ENCODE peak calls at places on chromosome 7, in eight cellular contexts. One of them, this sample, is unnamed.

GRCh38 chr7:121288894-121289293 is 39.9 kb upstream of the WNT16 start:
- DNase-seq in mesendoderm: no peak
- DNase-seq in CD4-positive, alpha-beta memory T cell: no peak
- DNase-seq in thoracic aorta: no peak
- DNase-seq in RWPE1: no peak
- DNase-seq in SK-N-SH: no peak
- DNase-seq in IMR-90: peak; percentile 80
- DNase-seq in Peyer's patch: no peak
- DNase-seq in this sample: no peak

GRCh38 chr7:80313067-80313626 is 178.5 kb downstream of the GNAI1 start:
- DNase-seq in mesendoderm: peak; percentile 88
- DNase-seq in CD4-positive, alpha-beta memory T cell: no peak
- DNase-seq in thoracic aorta: no peak
- DNase-seq in RWPE1: no peak
- DNase-seq in SK-N-SH: no peak
- DNase-seq in IMR-90: no peak
- DNase-seq in Peyer's patch: no peak
- DNase-seq in this sample: no peak

GRCh38 chr7:133912916-133913697 is 214.0 kb upstream of the LRGUK start:
- DNase-seq in mesendoderm: peak; percentile 4
- DNase-seq in CD4-positive, alpha-beta memory T cell: no peak
- DNase-seq in thoracic aorta: no peak
- DNase-seq in RWPE1: peak; percentile 67
- DNase-seq in SK-N-SH: no peak
- DNase-seq in IMR-90: peak; percentile 53
- DNase-seq in Peyer's patch: no peak
- DNase-seq in this sample: peak; percentile 15

GRCh38 chr7:34190299-34190698 is 285.0 kb downstream of the BMPER start:
- DNase-seq in mesendoderm: no peak
- DNase-seq in CD4-positive, alpha-beta memory T cell: no peak
- DNase-seq in thoracic aorta: no peak
- DNase-seq in RWPE1: no peak
- DNase-seq in SK-N-SH: no peak
- DNase-seq in IMR-90: no peak
- DNase-seq in Peyer's patch: no peak
- DNase-seq in this sample: no peak

GRCh38 chr7:157010588-157011332 is at the start of gene MNX1:
- DNase-seq in mesendoderm: peak; percentile 89
- DNase-seq in CD4-positive, alpha-beta memory T cell: no peak
- DNase-seq in thoracic aorta: no peak
- DNase-seq in RWPE1: peak; percentile 81
- DNase-seq in SK-N-SH: peak; percentile 71
- DNase-seq in IMR-90: no peak
- DNase-seq in Peyer's patch: peak; percentile 88
- DNase-seq in this sample: peak; percentile 72

GRCh38 chr7:57412618-57413017 is 37.4 kb upstream of the ZNF716 start:
- DNase-seq in mesendoderm: no peak
- DNase-seq in CD4-positive, alpha-beta memory T cell: no peak
- DNase-seq in thoracic aorta: no peak
- DNase-seq in RWPE1: no peak
- DNase-seq in SK-N-SH: no peak
- DNase-seq in IMR-90: no peak
- DNase-seq in Peyer's patch: no peak
- DNase-seq in this sample: no peak

GRCh38 chr7:2260820-2261219 is 18.8 kb downstream of the NUDT1 start:
- DNase-seq in mesendoderm: no peak
- DNase-seq in CD4-positive, alpha-beta memory T cell: no peak
- DNase-seq in thoracic aorta: no peak
- DNase-seq in RWPE1: peak; percentile 94
- DNase-seq in SK-N-SH: peak; percentile 90
- DNase-seq in IMR-90: peak; percentile 25
- DNase-seq in Peyer's patch: no peak
- DNase-seq in this sample: peak; percentile 28

GRCh38 chr7:87206361-87206760 is 13.2 kb downstream of the TMEM243 start:
- DNase-seq in mesendoderm: no peak
- DNase-seq in CD4-positive, alpha-beta memory T cell: no peak
- DNase-seq in thoracic aorta: no peak
- DNase-seq in RWPE1: no peak
- DNase-seq in SK-N-SH: no peak
- DNase-seq in IMR-90: peak; percentile 26
- DNase-seq in Peyer's patch: no peak
- DNase-seq in this sample: no peak

GRCh38 chr7:20217193-20217948 is at the start of gene MACC1:
- DNase-seq in mesendoderm: peak; percentile 89
- DNase-seq in CD4-positive, alpha-beta memory T cell: no peak
- DNase-seq in thoracic aorta: no peak
- DNase-seq in RWPE1: peak; percentile 73
- DNase-seq in SK-N-SH: no peak
- DNase-seq in IMR-90: no peak
- DNase-seq in Peyer's patch: peak; percentile 93
- DNase-seq in this sample: no peak

GRCh38 chr7:44273681-44274622 is 51.4 kb downstream of the CAMK2B start:
- DNase-seq in mesendoderm: no peak
- DNase-seq in CD4-positive, alpha-beta memory T cell: no peak
- DNase-seq in thoracic aorta: no peak
- DNase-seq in RWPE1: no peak
- DNase-seq in SK-N-SH: no peak
- DNase-seq in IMR-90: no peak
- DNase-seq in Peyer's patch: no peak
- DNase-seq in this sample: no peak

GRCh38 chr7:95302976-95303375 is 21.4 kb downstream of the PON1 start:
- DNase-seq in mesendoderm: no peak
- DNase-seq in CD4-positive, alpha-beta memory T cell: no peak
- DNase-seq in thoracic aorta: no peak
- DNase-seq in RWPE1: no peak
- DNase-seq in SK-N-SH: no peak
- DNase-seq in IMR-90: no peak
- DNase-seq in Peyer's patch: no peak
- DNase-seq in this sample: no peak

GRCh38 chr7:117270371-117270770 is 52.5 kb downstream of the WNT2 start:
- DNase-seq in mesendoderm: no peak
- DNase-seq in CD4-positive, alpha-beta memory T cell: no peak
- DNase-seq in thoracic aorta: no peak
- DNase-seq in RWPE1: no peak
- DNase-seq in SK-N-SH: no peak
- DNase-seq in IMR-90: peak; percentile 74
- DNase-seq in Peyer's patch: no peak
- DNase-seq in this sample: no peak

GRCh38 chr7:45969940-45970339 is 48.9 kb upstream of the IGFBP3 start:
- DNase-seq in mesendoderm: no peak
- DNase-seq in CD4-positive, alpha-beta memory T cell: no peak
- DNase-seq in thoracic aorta: no peak
- DNase-seq in RWPE1: no peak
- DNase-seq in SK-N-SH: no peak
- DNase-seq in IMR-90: no peak
- DNase-seq in Peyer's patch: no peak
- DNase-seq in this sample: no peak

GRCh38 chr7:147380926-147381325 is 1209.6 kb upstream of the C7orf33 start:
- DNase-seq in mesendoderm: no peak
- DNase-seq in CD4-positive, alpha-beta memory T cell: no peak
- DNase-seq in thoracic aorta: no peak
- DNase-seq in RWPE1: no peak
- DNase-seq in SK-N-SH: no peak
- DNase-seq in IMR-90: no peak
- DNase-seq in Peyer's patch: no peak
- DNase-seq in this sample: no peak

GRCh38 chr7:130941322-130942210 is 207.6 kb upstream of the KLF14 start:
- DNase-seq in mesendoderm: no peak
- DNase-seq in CD4-positive, alpha-beta memory T cell: peak; percentile 73
- DNase-seq in thoracic aorta: no peak
- DNase-seq in RWPE1: no peak
- DNase-seq in SK-N-SH: no peak
- DNase-seq in IMR-90: peak; percentile 84
- DNase-seq in Peyer's patch: peak; percentile 84
- DNase-seq in this sample: peak; percentile 76

GRCh38 chr7:156121434-156121833 is 309.2 kb upstream of the SHH start:
- DNase-seq in mesendoderm: no peak
- DNase-seq in CD4-positive, alpha-beta memory T cell: no peak
- DNase-seq in thoracic aorta: no peak
- DNase-seq in RWPE1: no peak
- DNase-seq in SK-N-SH: no peak
- DNase-seq in IMR-90: no peak
- DNase-seq in Peyer's patch: no peak
- DNase-seq in this sample: no peak

GRCh38 chr7:100017300-100017699 is 1.9 kb downstream of the ZKSCAN1 start:
- DNase-seq in mesendoderm: no peak
- DNase-seq in CD4-positive, alpha-beta memory T cell: no peak
- DNase-seq in thoracic aorta: no peak
- DNase-seq in RWPE1: no peak
- DNase-seq in SK-N-SH: no peak
- DNase-seq in IMR-90: no peak
- DNase-seq in Peyer's patch: peak; percentile 49
- DNase-seq in this sample: no peak

GRCh38 chr7:44183386-44183785 is 5.9 kb downstream of the GCK start:
- DNase-seq in mesendoderm: no peak
- DNase-seq in CD4-positive, alpha-beta memory T cell: no peak
- DNase-seq in thoracic aorta: no peak
- DNase-seq in RWPE1: no peak
- DNase-seq in SK-N-SH: no peak
- DNase-seq in IMR-90: no peak
- DNase-seq in Peyer's patch: no peak
- DNase-seq in this sample: no peak

GRCh38 chr7:3430588-3430987 is 129.5 kb downstream of the SDK1 start:
- DNase-seq in mesendoderm: peak; percentile 95
- DNase-seq in CD4-positive, alpha-beta memory T cell: no peak
- DNase-seq in thoracic aorta: no peak
- DNase-seq in RWPE1: peak; percentile 48
- DNase-seq in SK-N-SH: no peak
- DNase-seq in IMR-90: no peak
- DNase-seq in Peyer's patch: no peak
- DNase-seq in this sample: no peak

GRCh38 chr7:35695628-35695888 is 623 bp upstream of the HERPUD2 start:
- DNase-seq in mesendoderm: no peak
- DNase-seq in CD4-positive, alpha-beta memory T cell: peak; percentile 56
- DNase-seq in thoracic aorta: no peak
- DNase-seq in RWPE1: no peak
- DNase-seq in SK-N-SH: peak; percentile 40
- DNase-seq in IMR-90: no peak
- DNase-seq in Peyer's patch: no peak
- DNase-seq in this sample: no peak

GRCh38 chr7:154649015-154649414 is 353.9 kb downstream of the PAXIP1 start:
- DNase-seq in mesendoderm: no peak
- DNase-seq in CD4-positive, alpha-beta memory T cell: no peak
- DNase-seq in thoracic aorta: no peak
- DNase-seq in RWPE1: no peak
- DNase-seq in SK-N-SH: no peak
- DNase-seq in IMR-90: no peak
- DNase-seq in Peyer's patch: no peak
- DNase-seq in this sample: no peak

GRCh38 chr7:100884741-100885439 is 4.6 kb downstream of the UFSP1 start:
- DNase-seq in mesendoderm: no peak
- DNase-seq in CD4-positive, alpha-beta memory T cell: peak; percentile 80
- DNase-seq in thoracic aorta: no peak
- DNase-seq in RWPE1: no peak
- DNase-seq in SK-N-SH: peak; percentile 30
- DNase-seq in IMR-90: no peak
- DNase-seq in Peyer's patch: peak; percentile 68
- DNase-seq in this sample: no peak

GRCh38 chr7:2299131-2299829 is 15.0 kb downstream of the SNX8 start:
- DNase-seq in mesendoderm: no peak
- DNase-seq in CD4-positive, alpha-beta memory T cell: no peak
- DNase-seq in thoracic aorta: peak; percentile 9
- DNase-seq in RWPE1: no peak
- DNase-seq in SK-N-SH: no peak
- DNase-seq in IMR-90: peak; percentile 88
- DNase-seq in Peyer's patch: peak; percentile 66
- DNase-seq in this sample: no peak

GRCh38 chr7:8441106-8441590 is 7.7 kb downstream of the NXPH1 start:
- DNase-seq in mesendoderm: peak; percentile 33
- DNase-seq in CD4-positive, alpha-beta memory T cell: no peak
- DNase-seq in thoracic aorta: no peak
- DNase-seq in RWPE1: no peak
- DNase-seq in SK-N-SH: no peak
- DNase-seq in IMR-90: no peak
- DNase-seq in Peyer's patch: no peak
- DNase-seq in this sample: peak; percentile 25

GRCh38 chr7:104127204-104127603 is 80.6 kb downstream of the ORC5 start:
- DNase-seq in mesendoderm: no peak
- DNase-seq in CD4-positive, alpha-beta memory T cell: no peak
- DNase-seq in thoracic aorta: no peak
- DNase-seq in RWPE1: no peak
- DNase-seq in SK-N-SH: no peak
- DNase-seq in IMR-90: no peak
- DNase-seq in Peyer's patch: no peak
- DNase-seq in this sample: no peak
- H3K27ac ChIP-seq in mesendoderm: no peak overlapping the region
- H3K27ac ChIP-seq in CD4-positive, alpha-beta memory T cell: no peak overlapping the region
- H3K27ac ChIP-seq in thoracic aorta: no peak overlapping the region
- H3K27ac ChIP-seq in RWPE1: no peak overlapping the region
- H3K27ac ChIP-seq in SK-N-SH: no peak overlapping the region
- H3K27ac ChIP-seq in IMR-90: no peak overlapping the region
- H3K27ac ChIP-seq in Peyer's patch: no peak overlapping the region
- H3K27ac ChIP-seq in this sample: no peak overlapping the region

GRCh38 chr7:76231583-76231982 is 29.9 kb downstream of the SRRM3 start:
- DNase-seq in mesendoderm: peak; percentile 27
- DNase-seq in CD4-positive, alpha-beta memory T cell: no peak
- DNase-seq in thoracic aorta: no peak
- DNase-seq in RWPE1: no peak
- DNase-seq in SK-N-SH: no peak
- DNase-seq in IMR-90: no peak
- DNase-seq in Peyer's patch: no peak
- DNase-seq in this sample: peak; percentile 30
- H3K27ac ChIP-seq in mesendoderm: no peak overlapping the region
- H3K27ac ChIP-seq in CD4-positive, alpha-beta memory T cell: no peak overlapping the region
- H3K27ac ChIP-seq in thoracic aorta: no peak overlapping the region
- H3K27ac ChIP-seq in RWPE1: no peak overlapping the region
- H3K27ac ChIP-seq in SK-N-SH: no peak overlapping the region
- H3K27ac ChIP-seq in IMR-90: no peak overlapping the region
- H3K27ac ChIP-seq in Peyer's patch: no peak overlapping the region
- H3K27ac ChIP-seq in this sample: no peak overlapping the region

GRCh38 chr7:29095666-29096560 is 50.4 kb downstream of the CPVL start:
- DNase-seq in mesendoderm: no peak
- DNase-seq in CD4-positive, alpha-beta memory T cell: no peak
- DNase-seq in thoracic aorta: no peak
- DNase-seq in RWPE1: no peak
- DNase-seq in SK-N-SH: no peak
- DNase-seq in IMR-90: no peak
- DNase-seq in Peyer's patch: no peak
- DNase-seq in this sample: no peak
- H3K27ac ChIP-seq in mesendoderm: no peak overlapping the region
- H3K27ac ChIP-seq in CD4-positive, alpha-beta memory T cell: no peak overlapping the region
- H3K27ac ChIP-seq in thoracic aorta: no peak overlapping the region
- H3K27ac ChIP-seq in RWPE1: no peak overlapping the region
- H3K27ac ChIP-seq in SK-N-SH: no peak overlapping the region
- H3K27ac ChIP-seq in IMR-90: no peak overlapping the region
- H3K27ac ChIP-seq in Peyer's patch: no peak overlapping the region
- H3K27ac ChIP-seq in this sample: no peak overlapping the region

GRCh38 chr7:113936982-113937381 is 18.2 kb upstream of the PPP1R3A start:
- DNase-seq in mesendoderm: no peak
- DNase-seq in CD4-positive, alpha-beta memory T cell: no peak
- DNase-seq in thoracic aorta: no peak
- DNase-seq in RWPE1: no peak
- DNase-seq in SK-N-SH: no peak
- DNase-seq in IMR-90: no peak
- DNase-seq in Peyer's patch: no peak
- DNase-seq in this sample: no peak

DNA sequence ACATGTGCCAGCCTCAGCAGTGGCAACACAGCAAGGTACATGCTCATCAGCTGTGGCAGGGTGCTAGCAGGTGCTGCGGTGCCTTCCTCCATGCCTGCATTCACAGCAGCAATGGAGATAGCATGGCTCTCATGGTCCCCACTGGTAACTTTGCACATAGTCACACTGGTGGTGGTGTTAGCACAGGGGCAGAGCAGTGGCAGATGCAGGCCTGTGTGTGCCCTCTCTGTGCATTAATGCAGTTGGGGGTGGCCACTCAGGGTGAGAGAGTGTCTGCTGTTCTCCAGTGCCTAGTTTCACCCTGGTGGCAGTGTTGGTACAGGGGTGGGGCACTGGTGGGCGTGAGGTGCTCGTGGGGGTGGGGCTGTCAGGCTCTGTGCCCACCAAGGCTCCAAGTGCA is 17.7 kb upstream of the PPP1R3A start:
- DNase-seq in mesendoderm: no peak
- DNase-seq in CD4-positive, alpha-beta memory T cell: no peak
- DNase-seq in thoracic aorta: no peak
- DNase-seq in RWPE1: no peak
- DNase-seq in SK-N-SH: no peak
- DNase-seq in IMR-90: no peak
- DNase-seq in Peyer's patch: no peak
- DNase-seq in this sample: no peak
- H3K27ac ChIP-seq in mesendoderm: no peak overlapping the region
- H3K27ac ChIP-seq in CD4-positive, alpha-beta memory T cell: no peak overlapping the region
- H3K27ac ChIP-seq in thoracic aorta: no peak overlapping the region
- H3K27ac ChIP-seq in RWPE1: no peak overlapping the region
- H3K27ac ChIP-seq in SK-N-SH: no peak overlapping the region
- H3K27ac ChIP-seq in IMR-90: no peak overlapping the region
- H3K27ac ChIP-seq in Peyer's patch: no peak overlapping the region
- H3K27ac ChIP-seq in this sample: no peak overlapping the region

This sample was measured in A673.